ENCODE peak calls at places on chromosomes 6 and 20, in eight cellular contexts. O is stimulated activated CD8-positive, alpha-beta memory T cell treated with anti-CD3 and anti-CD28 coated beads, Interleukin-2, amount 100 ng/mL, for 1 hour; V is Peyer's patch; H is HCT116; G is aorta; C is fibroblast of the aortic adventitia; W is osteocyte; A is activated gamma-delta T cell treated with Interleukin-2 at 50 U/mL for 16 hours. R is an unnamed sample.
A peak's percentile ranks its signal among the peaks of the same experiment; 100 is the strongest.

GRCh38 chr6:72218125-72218524 is 331.8 kb downstream of the RIMS1 start:
- DNase-seq in H (peak; percentile 3), G (no peak), V (no peak), O (no peak), A (no peak), W (no peak), C (peak; percentile 1), R (no peak)

GRCh38 chr6:31572041-31572911 is at the start of gene LTA:
- DNase-seq in H (no peak), O (no peak), G (no peak), C (no peak), W (no peak), V (peak; percentile 74), A (peak; percentile 68), R (no peak)

GRCh38 chr20:53944796-53945195 is 125.6 kb downstream of the BCAS1 start:
- DNase-seq in C (no peak), A (no peak), V (no peak), H (no peak), O (no peak), W (no peak), G (no peak), R (no peak)

GRCh38 chr20:38932457-38933120 is 6.4 kb downstream of the FAM83D start:
- DNase-seq in W (no peak), H (no peak), C (peak; percentile 90), O (no peak), V (no peak), G (no peak), A (no peak), R (no peak)

GRCh38 chr6:11241793-11242201 is 9.3 kb upstream of the NEDD9 start:
- DNase-seq in V (no peak), W (no peak), A (no peak), G (peak; percentile 87), C (peak; percentile 54), O (no peak), H (no peak), R (no peak)

GRCh38 chr20:36825374-36826104 is 50.4 kb upstream of the TLDC2 start:
- DNase-seq in W (no peak), C (no peak), G (no peak), A (no peak), H (no peak), O (no peak), V (no peak), R (no peak)

GRCh38 chr20:59063358-59064213 is 21.0 kb upstream of the PRELID3B start:
- DNase-seq in C (peak; percentile 72), O (no peak), G (no peak), W (no peak), V (no peak), H (peak; percentile 75), A (no peak), R (no peak)

GRCh38 chr20:9054176-9054575 is 14.7 kb upstream of the PLCB4 start:
- DNase-seq in O (no peak), V (no peak), A (no peak), G (no peak), C (peak; percentile 43), W (no peak), H (no peak), R (no peak)

GRCh38 chr6:19301980-19302379 is 535.2 kb upstream of the ID4 start:
- DNase-seq in W (no peak), C (peak; percentile 58), G (no peak), V (no peak), H (no peak), O (no peak), A (no peak), R (no peak)

GRCh38 chr20:47788741-47789080 is 3.4 kb upstream of the SULF2 start:
- DNase-seq in A (no peak), V (no peak), W (no peak), O (no peak), G (no peak), H (no peak), C (no peak), R (no peak)

GRCh38 chr6:79536615-79536968 is 638 bp downstream of the LCA5 start:
- DNase-seq in C (peak; percentile 46), O (no peak), G (peak; percentile 65), V (no peak), A (no peak), H (no peak), W (no peak), R (no peak)